ENCODE peak calls at places on chromosomes 12 and 14, in eight cellular contexts. G, V, D, Y, F, I, N and W are unnamed samples.

GRCh38 chr12:57101892-57102695 is 9.1 kb downstream of the STAT6 start:
- DNase-seq in G (peak; percentile 66), V (no peak), D (no peak), Y (no peak), F (no peak), I (no peak), N (no peak), W (no peak)

GRCh38 chr12:121245031-121245430 is 35.1 kb downstream of the P2RX4 start:
- DNase-seq in G (no peak), V (no peak), D (no peak), Y (no peak), F (no peak), I (no peak), N (no peak), W (no peak)

GRCh38 chr12:113422030-113422900 is at the start of gene SDSL:
- DNase-seq in G (peak; percentile 80), V (peak; percentile 37), D (peak; percentile 68), Y (peak; percentile 84), F (peak; percentile 81), I (peak; percentile 44), N (peak; percentile 50), W (no peak)

GRCh38 chr12:5768171-5768879 is 176.7 kb downstream of the ANO2 start:
- DNase-seq in G (no peak), V (no peak), D (peak; percentile 54), Y (peak; percentile 77), F (no peak), I (no peak), N (no peak), W (no peak)

GRCh38 chr14:68476212-68476964 is 316.5 kb downstream of the ZFP36L1 start:
- DNase-seq in G (no peak), V (no peak), D (peak; percentile 51), Y (peak; percentile 90), F (peak; percentile 94), I (peak; percentile 53), N (peak; percentile 65), W (no peak)

GRCh38 chr12:75650989-75651695 is 139.7 kb upstream of the KRR1 start:
- DNase-seq in G (no peak), V (no peak), D (peak; percentile 11), Y (no peak), F (peak; percentile 96), I (no peak), N (no peak), W (no peak)

GRCh38 chr14:68573126-68573525 is 219.7 kb downstream of the ZFP36L1 start:
- DNase-seq in G (no peak), V (no peak), D (no peak), Y (no peak), F (no peak), I (no peak), N (no peak), W (no peak)

GRCh38 chr14:34063470-34064164 is 112.7 kb upstream of the EGLN3 start:
- DNase-seq in G (peak; percentile 53), V (no peak), D (no peak), Y (peak; percentile 76), F (no peak), I (no peak), N (no peak), W (no peak)

GRCh38 chr14:87005336-87005735 is 987.6 kb downstream of the GALC start:
- DNase-seq in G (no peak), V (no peak), D (no peak), Y (no peak), F (peak; percentile 21), I (no peak), N (no peak), W (no peak)

GRCh38 chr14:54329082-54329695 is 67.6 kb upstream of the CDKN3 start:
- DNase-seq in G (peak; percentile 60), V (peak; percentile 68), D (peak; percentile 47), Y (peak; percentile 68), F (peak; percentile 50), I (no peak), N (no peak), W (peak; percentile 64)

GRCh38 chr14:99626041-99626648 is 18.8 kb upstream of the HHIPL1 start:
- DNase-seq in G (no peak), V (no peak), D (no peak), Y (no peak), F (no peak), I (no peak), N (no peak), W (no peak)

GRCh38 chr12:87157791-87158190 is 871.4 kb downstream of the C12orf50 start:
- DNase-seq in G (peak; percentile 13), V (no peak), D (no peak), Y (no peak), F (peak; percentile 92), I (no peak), N (no peak), W (no peak)

GRCh38 chr12:108846320-108846719 is 11.1 kb downstream of the SSH1 start:
- DNase-seq in G (no peak), V (no peak), D (peak; percentile 72), Y (no peak), F (no peak), I (no peak), N (no peak), W (peak; percentile 69)

GRCh38 chr12:47818701-47819543 is 781 bp downstream of the HDAC7 start:
- DNase-seq in G (peak; percentile 51), V (peak; percentile 69), D (peak; percentile 77), Y (no peak), F (no peak), I (no peak), N (peak; percentile 56), W (peak; percentile 77)

GRCh38 chr14:75607044-75607443 is 28.6 kb downstream of the FLVCR2 start:
- DNase-seq in G (no peak), V (no peak), D (no peak), Y (no peak), F (no peak), I (no peak), N (no peak), W (no peak)

GRCh38 chr12:107557026-107557425 is 128.6 kb upstream of the PWP1 start:
- DNase-seq in G (no peak), V (no peak), D (no peak), Y (no peak), F (no peak), I (no peak), N (no peak), W (no peak)

DNA sequence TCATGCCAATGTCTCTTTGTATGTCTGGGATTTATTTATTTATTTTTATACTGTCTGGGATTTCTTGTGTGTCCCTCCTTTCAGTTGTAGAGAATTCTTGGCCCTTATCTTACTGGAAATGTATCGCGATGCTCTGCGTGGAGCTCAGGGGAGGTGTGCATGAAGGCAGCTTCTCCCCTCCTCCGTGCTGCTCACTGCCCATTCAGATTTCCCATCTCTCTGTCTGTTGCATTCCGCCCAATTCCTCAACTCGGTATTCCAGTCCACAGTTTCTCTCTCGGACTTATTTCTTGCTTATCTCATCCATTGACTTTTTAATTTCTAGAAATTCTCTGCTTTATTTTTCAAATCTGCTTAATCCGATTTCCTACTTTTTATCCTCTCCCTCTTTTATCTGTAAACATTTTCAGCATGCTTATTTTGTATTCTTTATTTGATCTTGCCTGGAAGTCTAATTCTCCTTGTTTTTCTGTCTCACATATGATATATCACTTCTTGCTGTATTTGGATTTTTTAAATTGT is 93.2 kb downstream of the FBXW8 start:
- DNase-seq in G (no peak), V (no peak), D (no peak), Y (no peak), F (no peak), I (no peak), N (no peak), W (no peak)
- TF ChIP-seq CTCF in G (no peak), V (no peak), D (no peak), Y (no peak), F (no peak), I (no peak), N (no peak), W (no peak)

GRCh38 chr14:53325176-53325806 is 172.2 kb upstream of the DDHD1 start:
- DNase-seq in G (no peak), V (no peak), D (no peak), Y (no peak), F (peak; percentile 32), I (no peak), N (no peak), W (no peak)
- TF ChIP-seq CTCF in G (no peak), V (peak; percentile 50), D (no peak), Y (peak; percentile 67), F (peak; percentile 61), I (no peak), N (peak; percentile 39), W (no peak)

GRCh38 chr14:59895721-59896120 is 24.2 kb upstream of the LRRC9 start:
- DNase-seq in G (no peak), V (no peak), D (no peak), Y (no peak), F (no peak), I (no peak), N (no peak), W (no peak)

GRCh38 chr14:59900536-59900935 is 19.4 kb upstream of the LRRC9 start:
- DNase-seq in G (no peak), V (no peak), D (no peak), Y (no peak), F (no peak), I (no peak), N (no peak), W (no peak)

DNA sequence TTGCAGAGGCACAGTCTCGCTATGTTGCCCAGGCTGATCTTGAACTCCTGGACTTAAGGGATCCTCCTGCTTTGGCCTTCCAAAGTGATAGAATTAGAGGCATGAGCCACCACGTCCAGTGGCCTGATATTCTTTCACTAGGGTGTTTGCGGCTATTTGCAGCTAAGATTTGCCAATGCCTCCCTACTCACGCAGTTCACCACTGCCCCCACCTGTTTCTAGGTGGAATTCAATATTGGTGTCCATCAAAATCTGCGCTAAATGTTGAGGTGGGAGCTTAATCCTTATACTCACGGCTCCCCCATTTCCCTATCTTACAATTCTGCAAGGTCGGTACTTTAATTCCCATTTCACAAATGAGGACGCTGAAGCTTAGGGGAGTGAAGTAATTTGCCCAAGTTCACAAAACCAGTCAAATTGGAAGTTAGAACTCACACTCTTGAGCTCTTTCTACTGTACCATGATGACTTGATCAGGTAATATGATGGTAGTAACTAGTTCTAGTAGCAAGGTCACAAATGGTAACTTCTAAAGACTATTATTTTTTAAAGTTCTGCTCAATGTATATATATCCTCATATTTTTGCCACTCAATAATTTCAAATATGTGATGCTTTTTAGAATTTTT is 22.1 kb upstream of the LRRC9 start:
- DNase-seq in G (peak; percentile 13), V (peak; percentile 23), D (no peak), Y (no peak), F (no peak), I (no peak), N (no peak), W (peak; percentile 43)
- TF ChIP-seq CTCF in G (peak; percentile 35), V (peak; percentile 45), D (no peak), Y (peak; percentile 41), F (peak; percentile 54), I (no peak), N (peak; percentile 59), W (peak; percentile 6)

GRCh38 chr12:68236421-68237059 is 10.9 kb upstream of the IL26 start:
- DNase-seq in G (peak; percentile 28), V (no peak), D (no peak), Y (no peak), F (no peak), I (no peak), N (peak; percentile 22), W (no peak)

GRCh38 chr12:68235576-68235975 is 10.0 kb upstream of the IL26 start:
- DNase-seq in G (no peak), V (no peak), D (no peak), Y (no peak), F (no peak), I (no peak), N (no peak), W (no peak)

GRCh38 chr12:68237523-68238070 is 12.0 kb upstream of the IL26 start:
- DNase-seq in G (no peak), V (no peak), D (no peak), Y (no peak), F (no peak), I (no peak), N (no peak), W (no peak)

GRCh38 chr12:68239309-68239708 is 13.7 kb upstream of the IL26 start:
- DNase-seq in G (no peak), V (no peak), D (no peak), Y (no peak), F (no peak), I (no peak), N (no peak), W (no peak)

GRCh38 chr12:68237068-68237467 is 11.5 kb upstream of the IL26 start:
- DNase-seq in G (no peak), V (no peak), D (no peak), Y (no peak), F (no peak), I (no peak), N (no peak), W (no peak)
- TF ChIP-seq CTCF in G (no peak), V (no peak), D (no peak), Y (peak; percentile 33), F (peak; percentile 34), I (no peak), N (peak; percentile 9), W (no peak)